ENCODE peak calls at places on chromosomes 13 and 19, in ten cellular contexts. B is lower leg skin, C is Peyer's patch, W is H1, U is fibroblast of lung, F is tibial artery, D is astrocyte of the cerebellum, Z is pancreas, P is mammary epithelial cell, N is ascending aorta. A is an unnamed sample.

GRCh38 chr13:90800082-90800746 is 547.3 kb upstream of the MIR17HG start:
- DNase-seq in B (peak; percentile 36), C (no peak), W (no peak), U (no peak), F (peak; percentile 76), D (no peak), Z (peak; percentile 25), P (no peak), N (peak; percentile 71), A (no peak)

GRCh38 chr13:98944336-98944735 is 33.5 kb downstream of the DOCK9 start:
- DNase-seq in B (no peak), C (no peak), W (no peak), U (no peak), F (no peak), D (no peak), Z (no peak), P (peak; percentile 18), N (no peak), A (no peak)

GRCh38 chr19:38470788-38471480 is 37.4 kb downstream of the RYR1 start:
- DNase-seq in B (no peak), C (no peak), W (no peak), U (no peak), F (no peak), D (no peak), Z (no peak), P (no peak), N (no peak), A (no peak)

GRCh38 chr19:15299568-15300409 is 32.5 kb downstream of the BRD4 start:
- DNase-seq in B (no peak), C (no peak), W (no peak), U (peak; percentile 83), F (no peak), D (no peak), Z (no peak), P (no peak), N (no peak), A (no peak)

GRCh38 chr13:114143806-114144605 is 11.6 kb upstream of the RASA3 start:
- DNase-seq in B (no peak), C (peak; percentile 3), W (no peak), U (no peak), F (peak; percentile 55), D (no peak), Z (peak; percentile 65), P (no peak), N (no peak), A (no peak)

GRCh38 chr13:105363747-105364177 is 1171.7 kb downstream of the EFNB2 start:
- DNase-seq in B (no peak), C (no peak), W (no peak), U (no peak), F (no peak), D (no peak), Z (no peak), P (no peak), N (no peak), A (no peak)

GRCh38 chr13:101785858-101786257 is 333.4 kb downstream of the ITGBL1 start:
- DNase-seq in B (no peak), C (no peak), W (peak; percentile 33), U (peak; percentile 9), F (no peak), D (peak; percentile 20), Z (no peak), P (peak; percentile 32), N (no peak), A (no peak)

GRCh38 chr13:52665325-52665724 is 12.7 kb downstream of the SUGT1 start:
- DNase-seq in B (no peak), C (no peak), W (no peak), U (peak; percentile 14), F (no peak), D (peak; percentile 5), Z (no peak), P (peak; percentile 37), N (no peak), A (no peak)

GRCh38 chr19:46428278-46429141 is at the start of gene PNMA8C:
- DNase-seq in B (no peak), C (peak; percentile 41), W (no peak), U (peak; percentile 61), F (peak; percentile 89), D (no peak), Z (peak; percentile 70), P (no peak), N (peak; percentile 93), A (no peak)

GRCh38 chr13:51025245-51025872 is 85.7 kb downstream of the C13orf42 start:
- DNase-seq in B (no peak), C (no peak), W (no peak), U (peak; percentile 8), F (no peak), D (no peak), Z (no peak), P (no peak), N (no peak), A (no peak)

GRCh38 chr13:32932376-32932775 is 83.8 kb upstream of the KL start:
- DNase-seq in B (no peak), C (no peak), W (no peak), U (no peak), F (no peak), D (no peak), Z (no peak), P (no peak), N (no peak), A (no peak)

GRCh38 chr19:53994811-53995210 is 3.4 kb downstream of the CACNG6 start:
- DNase-seq in B (no peak), C (no peak), W (no peak), U (peak; percentile 21), F (no peak), D (no peak), Z (no peak), P (no peak), N (no peak), A (no peak)

GRCh38 chr19:18408053-18408476 is 10.6 kb upstream of the LRRC25 start:
- DNase-seq in B (peak; percentile 19), C (peak; percentile 90), W (no peak), U (no peak), F (no peak), D (no peak), Z (peak; percentile 64), P (no peak), N (no peak), A (no peak)

GRCh38 chr19:48698046-48698445 is 2.3 kb downstream of the FUT2 start:
- DNase-seq in B (no peak), C (no peak), W (no peak), U (peak; percentile 74), F (no peak), D (peak; percentile 49), Z (no peak), P (peak; percentile 37), N (no peak), A (no peak)

GRCh38 chr19:17469371-17470203 is 737 bp upstream of the SLC27A1 start:
- DNase-seq in B (peak; percentile 97), C (peak; percentile 99), W (peak; percentile 92), U (peak; percentile 93), F (peak; percentile 99), D (peak; percentile 82), Z (peak; percentile 99), P (peak; percentile 96), N (peak; percentile 98), A (peak; percentile 89)

GRCh38 chr19:33402421-33403220 is 29.1 kb downstream of the CEBPG start:
- DNase-seq in B (no peak), C (no peak), W (no peak), U (no peak), F (peak; percentile 60), D (no peak), Z (peak; percentile 39), P (no peak), N (no peak), A (no peak)
- TF ChIP-seq CTCF in B (no peak), C (peak; percentile 49), W (peak; percentile 32), U (no peak), F (no peak), D (no peak), Z (no peak), P (no peak), N (no peak), A (peak; percentile 34)

DNA sequence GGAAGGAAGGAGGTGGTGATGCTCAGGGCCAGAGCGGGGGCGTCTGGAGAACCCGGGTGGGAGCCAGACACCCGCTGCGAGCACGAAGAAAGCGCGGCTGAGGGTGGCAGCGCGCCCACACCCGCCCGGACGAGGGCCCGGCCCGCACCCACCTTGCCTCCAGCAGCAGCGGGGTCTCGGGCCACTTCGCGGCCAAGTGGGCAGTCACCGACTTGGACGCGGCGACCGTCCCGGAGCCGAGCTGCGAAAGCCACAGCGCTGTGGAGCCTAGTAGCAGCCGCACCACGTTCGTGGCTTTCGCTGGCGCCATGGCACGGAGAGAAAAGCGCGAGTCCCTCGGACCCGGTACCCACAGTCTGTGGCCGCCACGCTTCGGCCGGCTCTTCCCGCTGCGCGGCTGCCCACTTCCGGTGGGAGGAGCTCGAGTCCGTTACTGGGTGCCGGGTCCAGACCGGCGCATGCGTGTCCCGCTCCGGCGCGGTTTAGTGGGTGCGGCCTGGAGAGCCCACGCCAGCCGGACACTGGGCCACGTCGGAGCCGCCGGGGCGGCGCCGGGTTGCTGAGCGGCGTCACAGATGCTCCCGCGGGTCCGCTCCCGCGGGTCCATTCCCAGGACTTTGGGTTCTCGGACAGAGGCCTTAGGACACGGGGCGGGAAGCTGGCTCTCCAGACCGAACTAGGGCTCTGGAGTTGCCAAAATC is at the start of gene UGGT2:
- DNase-seq in B (peak; percentile 85), C (peak; percentile 64), W (peak; percentile 59), U (peak; percentile 93), F (peak; percentile 97), D (peak; percentile 83), Z (peak; percentile 96), P (peak; percentile 90), N (peak; percentile 96), A (peak; percentile 74)
- H3K4me3 ChIP-seq in B (peak within 1 kb of the TSS; percentile 97), C (peak within 1 kb of the TSS; percentile 47), W (peak within 1 kb of the TSS; percentile 83), U (peak within 1 kb of the TSS; percentile 98), F (peak within 1 kb of the TSS; percentile 79), D (peak within 1 kb of the TSS; percentile 70), Z (peak within 1 kb of the TSS; percentile 86), P (peak within 1 kb of the TSS; percentile 92), N (peak within 1 kb of the TSS; percentile 73), A (peak within 1 kb of the TSS; percentile 82)

GRCh38 chr19:6737873-6738725 is 719 bp upstream of the GPR108 start:
- DNase-seq in B (peak; percentile 83), C (peak; percentile 97), W (no peak), U (peak; percentile 76), F (peak; percentile 92), D (peak; percentile 49), Z (peak; percentile 99), P (peak; percentile 74), N (peak; percentile 87), A (peak; percentile 100)
- TF ChIP-seq CTCF in B (no peak), C (peak; percentile 90), W (peak; percentile 75), U (peak; percentile 74), F (peak; percentile 66), D (peak; percentile 73), Z (no peak), P (peak; percentile 63), N (peak; percentile 72), A (peak; percentile 72)

DNA sequence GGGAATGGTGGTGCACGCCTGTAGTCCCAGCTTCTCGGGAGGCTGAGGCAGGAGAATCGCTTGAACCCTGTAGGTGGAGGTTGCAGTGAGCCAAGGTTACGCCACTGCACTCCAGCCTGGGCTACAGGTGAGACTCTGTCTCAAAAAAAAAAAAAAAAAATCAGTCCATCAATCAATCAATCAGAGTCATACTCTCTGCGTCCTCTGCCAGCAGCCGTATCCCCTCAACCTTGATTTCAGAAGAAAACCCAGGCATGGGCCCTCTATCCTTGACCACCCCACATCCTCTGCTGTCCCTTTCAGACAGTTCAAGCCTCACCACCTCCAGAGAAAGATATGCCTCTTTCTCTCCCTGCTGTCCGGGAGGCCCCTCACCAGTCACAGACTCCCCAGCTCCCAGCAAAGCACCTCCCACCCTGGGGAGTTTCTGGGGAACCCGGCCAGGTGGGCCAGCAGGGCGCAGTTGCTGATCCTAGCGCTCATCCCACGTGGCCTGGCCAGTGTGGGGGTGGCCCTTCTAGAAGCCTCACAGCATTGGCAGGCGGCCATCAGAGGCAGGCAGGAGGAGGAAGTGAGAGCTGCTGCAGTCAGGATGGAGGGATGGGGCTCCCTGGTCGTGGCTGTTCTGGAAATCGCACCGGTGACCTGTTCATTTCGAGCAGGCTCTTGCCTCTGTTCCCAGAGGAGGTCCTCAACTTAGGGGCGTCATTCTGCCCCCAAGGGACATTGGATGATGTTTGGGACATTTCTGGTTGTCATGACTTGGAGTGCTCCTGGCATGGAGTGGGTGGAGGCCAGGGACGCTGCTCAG is 10.2 kb upstream of the JSRP1 start:
- DNase-seq in B (peak; percentile 82), C (peak; percentile 91), W (no peak), U (peak; percentile 71), F (peak; percentile 92), D (no peak), Z (peak; percentile 80), P (peak; percentile 67), N (peak; percentile 91), A (no peak)
- H3K4me3 ChIP-seq in B (no peak overlapping the region), C (no peak overlapping the region), W (no peak overlapping the region), U (no peak overlapping the region), F (no peak overlapping the region), D (no peak overlapping the region), Z (no peak overlapping the region), P (no peak overlapping the region), N (no peak overlapping the region), A (no peak overlapping the region)

A was measured in LNCaP clone FGC.